ENCODE peak calls at places on chromosomes 11 and 22, in ten cellular contexts. O is nephron progenitor cell, G is glutamatergic neuron, B is fibroblast of the aortic adventitia, W is GM23338, V is body of pancreas, T is neural progenitor cell, D is right atrium auricular region, N is omental fat pad, S is WERI-Rb-1. P is an unnamed sample.

GRCh38 chr11:120563698-120564572 is 52.4 kb downstream of the GRIK4 start:
- DNase-seq in O (peak; percentile 68), S (no peak), G (peak; percentile 71), D (no peak), N (no peak), B (no peak), T (peak; percentile 88), W (peak; percentile 83), V (no peak), P (no peak)

GRCh38 chr11:15720460-15720859 is 605.7 kb downstream of the INSC start:
- DNase-seq in S (no peak), G (peak; percentile 18), O (no peak), N (no peak), D (no peak), B (no peak), V (no peak), W (no peak), T (no peak), P (no peak)

GRCh38 chr11:82988936-82989627 is 82.6 kb downstream of the RAB30 start:
- DNase-seq in D (no peak), W (no peak), V (no peak), B (no peak), S (no peak), O (peak; percentile 10), N (no peak), T (peak; percentile 17), G (no peak), P (no peak)

GRCh38 chr11:101582242-101583052 is 1.4 kb downstream of the TRPC6 start:
- DNase-seq in V (no peak), B (no peak), D (no peak), G (no peak), O (peak; percentile 32), T (peak; percentile 40), W (peak; percentile 25), N (no peak), S (peak; percentile 9), P (no peak)

GRCh38 chr22:17239156-17239701 is 20.0 kb upstream of the ADA2 start:
- DNase-seq in T (no peak), D (no peak), O (no peak), B (no peak), W (no peak), V (no peak), N (no peak), S (peak; percentile 49), G (no peak), P (no peak)

GRCh38 chr11:69205125-69205928 is 49.6 kb downstream of the SMIM38 start:
- DNase-seq in B (no peak), V (no peak), T (no peak), O (no peak), N (no peak), W (no peak), S (no peak), D (no peak), G (no peak), P (no peak)

GRCh38 chr22:31119026-31119717 is 3.6 kb upstream of the INPP5J start:
- DNase-seq in N (no peak), S (peak; percentile 52), G (no peak), W (no peak), B (no peak), V (peak; percentile 48), T (no peak), D (no peak), O (no peak), P (no peak)

GRCh38 chr11:8231979-8232378 is 31.7 kb downstream of the LMO1 start:
- DNase-seq in N (no peak), B (no peak), T (no peak), S (peak; percentile 72), W (no peak), O (no peak), V (no peak), G (no peak), D (no peak), P (no peak)

GRCh38 chr11:78643676-78644056 is 69.0 kb upstream of the NARS2 start:
- DNase-seq in B (no peak), O (no peak), D (no peak), T (no peak), W (no peak), N (no peak), S (no peak), G (no peak), V (no peak), P (no peak)

GRCh38 chr11:78646564-78647185 is 72.0 kb upstream of the NARS2 start:
- DNase-seq in W (peak; percentile 89), G (peak; percentile 54), S (peak; percentile 63), B (peak; percentile 52), O (peak; percentile 60), N (peak; percentile 39), D (peak; percentile 59), T (peak; percentile 75), V (peak; percentile 71), P (peak; percentile 34)

GRCh38 chr11:78647266-78647915 is 72.7 kb upstream of the NARS2 start:
- DNase-seq in N (no peak), G (no peak), S (no peak), W (no peak), V (no peak), B (no peak), D (peak; percentile 50), T (no peak), O (no peak), P (no peak)

GRCh38 chr11:78642979-78643675 is 68.5 kb upstream of the NARS2 start:
- DNase-seq in B (no peak), S (no peak), O (no peak), G (no peak), V (no peak), N (no peak), T (no peak), W (no peak), D (no peak), P (no peak)

DNA sequence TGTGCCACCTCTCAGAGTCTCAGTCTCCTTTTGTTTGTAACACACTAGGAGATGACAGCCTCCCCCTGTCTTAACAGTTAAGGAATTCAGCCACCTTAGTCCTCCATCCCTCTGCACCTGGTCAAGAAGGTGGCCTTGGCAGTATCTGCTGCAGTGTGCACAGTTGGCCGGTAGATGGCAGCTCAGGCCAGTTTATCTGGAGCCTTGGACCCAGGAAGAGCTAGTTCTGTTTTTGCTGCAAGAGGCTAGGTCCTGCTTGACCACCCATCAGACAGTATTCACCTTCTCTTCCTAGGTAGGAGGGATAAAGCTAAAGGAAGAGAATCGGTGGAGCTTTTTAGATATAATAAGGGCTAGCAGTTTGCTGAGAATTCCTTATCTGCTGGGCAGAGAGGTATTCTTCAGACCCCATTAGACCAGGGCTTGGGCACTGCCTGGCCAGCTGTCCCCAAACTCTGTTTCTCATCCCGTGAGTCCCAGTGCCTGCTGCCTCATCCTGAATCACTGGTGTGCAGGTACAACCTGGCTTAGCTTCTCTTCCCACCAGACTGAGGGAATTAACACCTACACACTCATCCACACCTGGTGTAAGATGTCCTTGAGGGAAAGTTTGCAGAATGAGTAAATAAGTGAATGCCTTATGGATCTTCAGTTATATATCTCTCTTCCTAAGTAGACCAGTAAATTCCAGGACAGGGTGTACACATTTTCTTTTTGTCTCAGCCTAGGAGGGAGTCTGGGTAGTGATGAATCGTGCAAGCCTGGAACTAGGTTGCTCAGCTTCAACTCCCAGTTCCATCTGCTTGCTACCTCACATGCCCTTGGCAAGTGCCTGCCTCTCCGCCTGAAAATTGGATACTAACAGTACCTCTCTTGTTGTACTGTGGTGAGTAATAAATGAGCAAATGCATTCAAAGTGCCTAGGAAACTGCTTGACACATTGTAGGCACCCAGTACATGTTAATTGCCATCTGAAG is 70.8 kb upstream of the NARS2 start:
- DNase-seq in O (peak; percentile 84), T (peak; percentile 73), B (peak; percentile 81), G (peak; percentile 84), S (peak; percentile 62), D (peak; percentile 68), W (peak; percentile 87), V (peak; percentile 76), N (peak; percentile 75), P (peak; percentile 33)
- TF ChIP-seq CTCF in O (peak; percentile 96), T (peak; percentile 99), B (peak; percentile 97), G (peak; percentile 93), S (peak; percentile 87), D (peak; percentile 94), W (peak; percentile 98), V (peak; percentile 86), N (peak; percentile 91), P (peak; percentile 99)

DNA sequence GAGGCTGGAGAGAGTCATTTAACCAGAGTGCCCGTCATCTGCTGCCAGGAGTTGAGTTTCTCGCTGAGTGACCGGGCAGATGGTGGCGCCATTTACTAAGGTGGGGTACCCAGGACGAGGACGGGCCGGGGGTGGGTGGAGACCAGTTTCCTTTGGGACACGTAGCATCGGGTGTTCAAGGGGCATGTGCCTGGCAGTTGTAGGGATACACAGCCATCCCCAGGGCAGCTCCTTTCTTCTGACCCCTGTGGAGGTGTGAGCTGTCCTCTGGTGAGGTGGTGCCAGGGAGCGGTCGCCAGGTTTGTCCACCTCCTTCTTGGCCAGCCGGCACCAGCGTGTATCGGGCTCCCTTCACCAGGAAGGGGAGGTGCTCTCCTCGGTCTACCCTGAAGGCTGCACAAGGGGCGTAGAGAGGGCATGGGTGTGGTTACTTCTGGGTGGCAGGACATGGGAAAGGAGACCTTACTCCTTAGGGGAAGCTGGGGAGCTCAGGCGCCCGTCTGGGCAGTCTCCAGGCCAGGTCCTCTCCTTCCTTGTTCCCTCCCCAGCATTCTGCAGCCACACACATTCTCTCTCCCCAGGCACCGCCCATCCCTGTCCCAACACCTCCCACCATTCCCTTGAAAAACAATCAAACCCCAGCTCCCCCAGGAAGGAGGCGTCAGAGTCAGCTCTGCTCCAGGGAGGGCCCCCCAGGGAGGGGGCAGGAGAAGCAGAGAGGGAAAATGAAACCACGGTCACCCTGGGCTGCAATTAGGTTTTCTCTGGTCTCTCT is 10.3 kb upstream of the MB start:
- DNase-seq in G (peak; percentile 46), D (peak; percentile 90), N (peak; percentile 56), B (peak; percentile 88), T (peak; percentile 81), O (peak; percentile 55), V (peak; percentile 89), S (peak; percentile 80), W (peak; percentile 85), P (peak; percentile 7)
- TF ChIP-seq CTCF in G (no peak), D (peak; percentile 80), N (no peak), B (peak; percentile 42), T (peak; percentile 64), O (peak; percentile 14), V (peak; percentile 46), S (peak; percentile 57), W (peak; percentile 56), P (peak; percentile 56)

DNA sequence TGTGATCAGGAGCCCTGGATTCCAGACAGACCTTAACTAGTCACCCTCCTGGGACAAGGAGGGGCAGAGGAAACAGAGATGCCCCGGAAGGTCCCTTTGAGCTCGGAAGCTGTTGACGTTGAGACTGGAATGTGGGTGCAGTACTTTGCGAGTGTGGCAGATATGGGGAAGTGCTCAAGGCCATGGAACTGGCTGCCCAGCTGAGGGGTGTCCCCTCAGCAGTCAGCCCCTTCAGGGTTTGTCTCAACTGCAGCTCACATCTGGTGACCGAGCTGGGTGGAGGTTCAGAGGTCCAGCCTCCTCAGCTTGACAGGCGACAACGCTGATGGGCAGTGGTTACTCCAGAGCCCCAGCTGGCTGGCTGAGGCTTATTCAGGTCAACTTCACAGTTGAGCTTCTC is 150.3 kb upstream of the SNX19 start:
- DNase-seq in D (no peak), N (no peak), B (no peak), G (no peak), S (no peak), O (no peak), W (no peak), T (no peak), V (no peak), P (no peak)
- TF ChIP-seq CTCF in D (no peak), N (no peak), B (no peak), G (no peak), S (no peak), O (no peak), W (no peak), T (no peak), V (no peak), P (no peak)

GRCh38 chr11:10692716-10693115 is 839 bp downstream of the IRAG1 start:
- DNase-seq in G (no peak), W (no peak), B (no peak), S (no peak), N (no peak), V (no peak), D (no peak), O (no peak), T (no peak), P (no peak)

GRCh38 chr11:10693509-10694071 is at the start of gene IRAG1:
- DNase-seq in W (peak; percentile 34), N (no peak), G (peak; percentile 85), D (no peak), T (peak; percentile 11), O (peak; percentile 38), V (peak; percentile 23), S (peak; percentile 74), B (peak; percentile 70), P (no peak)

GRCh38 chr11:10683429-10683828 is 10.1 kb downstream of the IRAG1 start:
- DNase-seq in V (no peak), N (no peak), T (no peak), G (no peak), D (no peak), B (no peak), W (no peak), S (no peak), O (no peak), P (no peak)

GRCh38 chr11:10688401-10688800 is 5.2 kb downstream of the IRAG1 start:
- DNase-seq in B (no peak), T (no peak), O (no peak), W (peak; percentile 52), S (peak; percentile 14), D (no peak), V (no peak), G (no peak), N (no peak), P (no peak)
- TF ChIP-seq CTCF in B (peak; percentile 35), T (peak; percentile 34), O (peak; percentile 28), W (peak; percentile 47), S (peak; percentile 58), D (no peak), V (no peak), G (peak; percentile 33), N (no peak), P (no peak)

P was measured in LNCaP clone FGC.